ENCODE peak calls at places on chromosomes 13 and 19, in five cellular contexts. J is psoas muscle, K is fibroblast of the conjunctiva, C is activated gamma-delta T cell treated with Interleukin-2 at 50 U/mL for 16 hours, V is right cardiac atrium. I is an unnamed sample.

GRCh38 chr13:38166121-38166520 is 183.5 kb upstream of the UFM1 start:
- DNase-seq in J (no peak), K (no peak), C (no peak), V (no peak), I (no peak)

GRCh38 chr13:88217372-88217771 is 546.2 kb downstream of the SLITRK5 start:
- DNase-seq in J (no peak), K (no peak), C (no peak), V (no peak), I (no peak)

GRCh38 chr19:6271251-6271650 is 8.5 kb downstream of the MLLT1 start:
- DNase-seq in J (no peak), K (no peak), C (no peak), V (peak), I (no peak)

GRCh38 chr19:13881231-13881691 is 4.3 kb downstream of the NANOS3 start:
- DNase-seq in J (no peak), K (no peak), C (peak), V (no peak), I (no peak)

GRCh38 chr19:33905473-33905936 is 108.8 kb downstream of the KCTD15 start:
- DNase-seq in J (peak), K (no peak), C (no peak), V (peak), I (peak)

GRCh38 chr19:47618771-47619170 is 9.8 kb downstream of the BICRA start:
- DNase-seq in J (peak), K (no peak), C (no peak), V (peak), I (no peak)

GRCh38 chr19:8686549-8686948 is 12.0 kb downstream of the ACTL9 start:
- DNase-seq in J (no peak), K (no peak), C (no peak), V (no peak), I (no peak)

GRCh38 chr19:2270572-2271515 is 11.1 kb downstream of the PEAK3 start:
- DNase-seq in J (peak), K (peak), C (peak), V (peak), I (peak)

GRCh38 chr13:99320693-99321481 is 13.7 kb upstream of the GPR183 start:
- DNase-seq in J (no peak), K (peak), C (no peak), V (no peak), I (no peak)

GRCh38 chr19:2613507-2614295 is 88.8 kb downstream of the GNG7 start:
- DNase-seq in J (no peak), K (no peak), C (peak), V (peak), I (no peak)

I was measured in pancreas.